ENCODE peak calls at places on chromosomes 2 and 18, in eight cellular contexts. X is thoracic aorta, W is heart left ventricle, J is thyroid gland, Y is ascending aorta, H is lower lobe of right lung, T is GM23248, R is ovary. M is an unnamed sample.

GRCh38 chr2:106030287-106031268 is 163.5 kb downstream of the UXS1 start:
- DNase-seq in T (peak; percentile 56), J (peak; percentile 48), R (peak; percentile 35), X (no peak), Y (no peak), H (no peak), W (peak; percentile 53), M (no peak)

GRCh38 chr18:58496231-58496630 is 132.7 kb downstream of the ALPK2 start:
- DNase-seq in W (no peak), X (no peak), J (no peak), H (no peak), T (peak; percentile 47), R (no peak), Y (no peak), M (no peak)

GRCh38 chr2:59885536-59885935 is 667.9 kb downstream of the BCL11A start:
- DNase-seq in Y (no peak), J (peak; percentile 35), T (no peak), X (no peak), R (no peak), H (no peak), W (peak; percentile 33), M (no peak)

GRCh38 chr2:43178055-43178598 is 48.3 kb downstream of the ZFP36L2 start:
- DNase-seq in Y (no peak), X (no peak), J (no peak), T (no peak), H (no peak), W (no peak), R (no peak), M (no peak)

GRCh38 chr2:162613839-162614238 is 224.7 kb downstream of the KCNH7 start:
- DNase-seq in X (no peak), W (no peak), J (no peak), H (no peak), Y (no peak), T (no peak), R (no peak), M (no peak)

GRCh38 chr18:51275712-51276473 is 78.4 kb upstream of the MEX3C start:
- DNase-seq in W (peak; percentile 76), J (peak; percentile 76), Y (no peak), R (peak; percentile 46), X (no peak), H (no peak), T (peak; percentile 20), M (no peak)

GRCh38 chr2:180257247-180257646 is 250.2 kb upstream of the CWC22 start:
- DNase-seq in Y (no peak), H (no peak), W (no peak), R (no peak), T (no peak), X (no peak), J (no peak), M (no peak)

GRCh38 chr2:197256771-197257170 is 53.8 kb downstream of the ANKRD44 start:
- DNase-seq in T (no peak), Y (no peak), R (no peak), J (no peak), W (no peak), X (no peak), H (no peak), M (no peak)

GRCh38 chr18:72206814-72207213 is 337.3 kb downstream of the CBLN2 start:
- DNase-seq in X (no peak), J (no peak), R (no peak), W (no peak), H (no peak), Y (no peak), T (no peak), M (no peak)

GRCh38 chr18:23977709-23978483 is 36.7 kb upstream of the TTC39C start:
- DNase-seq in H (no peak), J (no peak), R (no peak), W (no peak), X (no peak), T (peak; percentile 36), Y (no peak), M (no peak)

GRCh38 chr2:233082934-233083755 is 23.0 kb downstream of the INPP5D start:
- DNase-seq in H (no peak), T (no peak), X (no peak), J (no peak), R (no peak), Y (no peak), W (no peak), M (no peak)

GRCh38 chr2:227462463-227462951 is 9.4 kb upstream of the AGFG1 start:
- DNase-seq in H (no peak), X (no peak), W (no peak), Y (no peak), J (no peak), T (no peak), R (no peak), M (no peak)

GRCh38 chr2:221999702-222000101 is 299.1 kb downstream of the PAX3 start:
- DNase-seq in H (no peak), J (no peak), Y (no peak), X (no peak), W (no peak), T (peak; percentile 15), R (no peak), M (no peak)

GRCh38 chr2:30670453-30670852 is 136.8 kb downstream of the CAPN13 start:
- DNase-seq in R (no peak), H (no peak), Y (no peak), T (no peak), X (no peak), J (no peak), W (no peak), M (no peak)

GRCh38 chr2:238117199-238118154 is 17.3 kb downstream of the ESPNL start:
- DNase-seq in X (no peak), T (peak; percentile 73), J (no peak), Y (no peak), H (no peak), R (no peak), W (peak; percentile 11), M (no peak)

GRCh38 chr2:60907329-60907728 is 26.0 kb downstream of the REL start:
- DNase-seq in X (no peak), Y (no peak), W (no peak), R (no peak), T (no peak), H (no peak), J (no peak), M (no peak)

GRCh38 chr2:136407952-136408318 is 290.0 kb upstream of the CXCR4 start:
- DNase-seq in R (no peak), Y (no peak), J (no peak), T (no peak), W (no peak), H (no peak), X (no peak), M (no peak)

DNA sequence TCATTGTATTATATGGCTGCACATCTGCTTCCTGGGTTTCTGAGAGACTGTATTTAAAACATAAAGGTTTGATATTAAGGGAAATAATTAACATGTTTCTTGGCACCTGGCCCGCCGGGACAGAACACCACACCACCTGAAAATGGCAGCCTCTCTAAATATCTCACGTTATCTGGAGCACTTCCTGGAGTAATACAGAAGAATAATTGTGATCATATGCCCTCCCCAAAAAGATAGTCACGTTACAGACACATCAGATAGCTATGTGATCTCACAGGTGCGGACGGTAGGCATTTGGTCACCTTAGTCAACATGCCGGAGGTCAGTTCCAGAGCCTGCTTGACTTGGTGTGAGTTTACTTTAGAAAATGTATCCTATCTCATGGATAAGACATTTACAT is 586.2 kb upstream of the SALL3 start:
- DNase-seq in W (no peak), T (no peak), H (no peak), X (no peak), J (no peak), R (no peak), Y (no peak), M (no peak)
- H3K9me3 ChIP-seq in W (no peaks in the 10 kb centered on the region), T (no peaks in the 10 kb centered on the region), H (no peaks in the 10 kb centered on the region), X (no peaks in the 10 kb centered on the region), J (no peaks in the 10 kb centered on the region), R (no peaks in the 10 kb centered on the region), Y (no peaks in the 10 kb centered on the region), M (no peaks in the 10 kb centered on the region)

DNA sequence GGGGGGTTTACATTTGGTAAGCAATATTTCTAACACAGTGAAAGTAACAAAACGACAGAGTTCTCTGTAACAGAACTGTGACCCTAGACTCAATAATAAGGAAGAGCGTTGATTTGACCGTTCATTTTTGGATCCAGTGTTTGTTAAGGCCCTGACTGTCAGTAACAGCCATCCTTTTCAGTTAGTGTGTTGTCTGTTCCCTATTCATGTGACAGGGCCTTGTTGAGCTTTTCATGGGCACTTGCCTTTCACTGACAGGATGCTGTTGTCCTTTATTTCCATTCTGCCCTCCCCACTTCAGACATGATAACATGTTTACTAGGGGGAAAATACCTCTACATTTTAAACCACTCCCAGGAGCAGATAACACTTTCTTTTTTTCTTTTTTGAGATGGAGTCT is 45.8 kb downstream of the MAP4K4 start:
- DNase-seq in X (no peak), J (no peak), T (no peak), H (no peak), Y (no peak), W (no peak), R (no peak), M (no peak)
- H3K4me1 ChIP-seq in X (peaks cover 84% of the 10 kb centered on the region), J (peaks cover 35% of the 10 kb centered on the region), T (peaks cover 80% of the 10 kb centered on the region), H (peaks cover 56% of the 10 kb centered on the region), Y (peaks cover 45% of the 10 kb centered on the region), W (peaks cover 85% of the 10 kb centered on the region), R (peaks cover 17% of the 10 kb centered on the region), M (peaks cover 23% of the 10 kb centered on the region)

GRCh38 chr2:207183506-207183905 is 17.8 kb upstream of the KLF7 start:
- DNase-seq in Y (no peak), T (no peak), H (no peak), R (no peak), W (no peak), J (no peak), X (no peak), M (no peak)

GRCh38 chr2:207182916-207183315 is 17.2 kb upstream of the KLF7 start:
- DNase-seq in W (no peak), H (no peak), X (no peak), T (peak; percentile 39), J (no peak), Y (no peak), R (no peak), M (no peak)

GRCh38 chr2:207184348-207184747 is 18.6 kb upstream of the KLF7 start:
- DNase-seq in J (no peak), X (no peak), H (no peak), Y (no peak), R (no peak), W (no peak), T (peak; percentile 84), M (no peak)

GRCh38 chr2:207180741-207181140 is 15.0 kb upstream of the KLF7 start:
- DNase-seq in R (no peak), X (no peak), Y (no peak), T (peak; percentile 43), J (no peak), H (no peak), W (no peak), M (no peak)

GRCh38 chr2:207181526-207182274 is 16.0 kb upstream of the KLF7 start:
- DNase-seq in Y (no peak), R (no peak), X (no peak), H (no peak), W (no peak), T (no peak), J (no peak), M (no peak)
- H3K4me3 ChIP-seq in Y (no peak overlapping the region), R (no peak overlapping the region), X (no peak overlapping the region), H (no peak overlapping the region), W (no peak overlapping the region), T (no peak overlapping the region), J (no peak overlapping the region), M (no peak overlapping the region)

DNA sequence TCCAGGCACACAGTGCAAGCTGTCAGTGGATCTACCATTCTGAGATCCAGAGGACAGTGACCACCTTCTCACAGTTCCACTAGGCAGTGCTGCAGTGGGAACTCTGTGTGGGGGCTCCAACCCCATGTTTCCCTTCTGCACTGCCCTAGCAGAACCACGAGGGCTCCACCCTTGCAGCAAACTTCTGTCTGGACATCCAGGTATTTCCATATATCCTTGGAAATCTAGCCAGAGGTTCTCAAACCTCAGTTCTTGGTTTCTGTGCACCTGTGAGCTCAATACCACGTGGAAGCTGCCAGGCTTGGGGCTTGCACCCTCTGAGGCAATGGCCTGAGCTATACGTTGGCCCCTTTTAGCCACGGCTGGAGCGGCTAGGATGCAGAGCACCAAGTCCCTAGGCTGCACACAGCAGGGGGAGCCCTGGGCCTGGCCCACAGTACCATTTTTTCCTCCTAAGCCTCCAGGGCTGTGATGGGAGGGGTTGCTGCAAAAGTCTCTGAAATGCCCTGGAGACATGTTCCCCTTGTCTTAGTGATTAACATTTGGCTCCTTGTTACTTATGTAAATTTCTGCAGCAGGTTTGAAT is 77.5 kb downstream of the MAP4K3 start:
- DNase-seq in H (no peak), W (no peak), R (no peak), J (no peak), X (no peak), T (no peak), Y (no peak), M (no peak)
- H3K9me3 ChIP-seq in H (peaks cover 24% of the 10 kb centered on the region), W (peaks cover 20% of the 10 kb centered on the region), R (no peaks in the 10 kb centered on the region), J (no peaks in the 10 kb centered on the region), X (peaks cover 20% of the 10 kb centered on the region), T (peaks cover 7% of the 10 kb centered on the region), Y (peaks cover 11% of the 10 kb centered on the region), M (peaks cover 24% of the 10 kb centered on the region)

M was measured in HAP-1.